ENCODE peak calls at places on chromosomes 4 and X, in eight cellular contexts. W is glomerular endothelial cell; P is stimulated activated CD4-positive, alpha-beta T cell treated with anti-CD3 and anti-CD28 coated beads, TNF-alpha, amount 100 ng/mL, for 1 hour; Z is NCI-H1694 treated with DMSO at 0.1 percent for 48 hours; N is fibroblast of mammary gland; T is progenitor cell of endocrine pancreas; G is glutamatergic neuron; C is activated T-cell treated with anti-CD3 and anti-CD28 coated beads for 4 hours. M is an unnamed sample.

GRCh38 chr4:175891863-175892262 is 79.8 kb upstream of the GPM6A start:
- DNase-seq in N (peak), Z (peak), W (no peak), G (no peak), P (no peak), T (no peak), C (no peak), M (no peak)

GRCh38 chrX:67619253-67619652 is 75.4 kb downstream of the AR start:
- DNase-seq in C (no peak), W (no peak), N (peak), T (no peak), Z (no peak), P (no peak), G (no peak), M (no peak)

GRCh38 chrX:118503260-118504041 is 7.8 kb downstream of the DOCK11 start:
- DNase-seq in N (no peak), T (no peak), W (no peak), Z (no peak), C (no peak), G (no peak), P (no peak), M (no peak)

GRCh38 chrX:25534096-25534495 is 518.3 kb upstream of the ARX start:
- DNase-seq in P (no peak), T (no peak), G (no peak), C (no peak), N (peak), W (no peak), Z (no peak), M (no peak)

GRCh38 chr4:184267673-184268573 is 50.2 kb upstream of the ENPP6 start:
- DNase-seq in G (no peak), P (peak), N (peak), C (peak), Z (no peak), W (no peak), T (no peak), M (no peak)

GRCh38 chrX:77962068-77962902 is 7.2 kb downstream of the PGAM4 start:
- DNase-seq in P (no peak), Z (no peak), N (no peak), C (no peak), G (no peak), W (no peak), T (no peak), M (no peak)

GRCh38 chrX:19789376-19789775 is 98.0 kb downstream of the SH3KBP1 start:
- DNase-seq in C (no peak), G (no peak), P (no peak), N (no peak), T (no peak), Z (no peak), W (no peak), M (no peak)

GRCh38 chrX:51456814-51457213 is 39.6 kb downstream of the NUDT11 start:
- DNase-seq in P (no peak), C (no peak), W (no peak), Z (no peak), N (peak), G (no peak), T (no peak), M (no peak)

GRCh38 chr4:57308301-57308700 is 198.1 kb upstream of the IGFBP7 start:
- DNase-seq in N (no peak), Z (no peak), W (no peak), P (no peak), T (no peak), C (no peak), G (no peak), M (no peak)

M was measured in DMS 273 treated with DMSO at 0.1 percent for 48 hours.